ENCODE peak calls at places on chromosomes 2 and 18, in four cellular contexts. One of them, this sample, is unnamed.

GRCh38 chr2:108594132-108594981 is 60.1 kb downstream of the LIMS1 start:
- DNase-seq in stimulated activated CD4-positive, alpha-beta T cell treated with anti-CD3 and anti-CD28 coated beads, Interleukin-12 subunit alpha, Interleukin-12 subunit beta, amount 100 ng/mL, for 24 hours: no peak
- DNase-seq in neural progenitor cell: no peak
- DNase-seq in activated CD4-positive, alpha-beta T cell treated with anti-CD3 and anti-CD28 coated beads, Interleukin-2, amount 50 U/mL, for 24 hours: no peak
- DNase-seq in this sample: no peak

GRCh38 chr2:152098798-152099654 is at the start of gene CACNB4:
- DNase-seq in stimulated activated CD4-positive, alpha-beta T cell treated with anti-CD3 and anti-CD28 coated beads, Interleukin-12 subunit alpha, Interleukin-12 subunit beta, amount 100 ng/mL, for 24 hours: no peak
- DNase-seq in neural progenitor cell: peak; percentile 66
- DNase-seq in activated CD4-positive, alpha-beta T cell treated with anti-CD3 and anti-CD28 coated beads, Interleukin-2, amount 50 U/mL, for 24 hours: no peak
- DNase-seq in this sample: peak; percentile 75

GRCh38 chr2:84850471-84850870 is 30.4 kb downstream of the TRABD2A start:
- DNase-seq in stimulated activated CD4-positive, alpha-beta T cell treated with anti-CD3 and anti-CD28 coated beads, Interleukin-12 subunit alpha, Interleukin-12 subunit beta, amount 100 ng/mL, for 24 hours: no peak
- DNase-seq in neural progenitor cell: no peak
- DNase-seq in activated CD4-positive, alpha-beta T cell treated with anti-CD3 and anti-CD28 coated beads, Interleukin-2, amount 50 U/mL, for 24 hours: no peak
- DNase-seq in this sample: no peak

GRCh38 chr2:181025004-181025403 is 44.6 kb downstream of the UBE2E3 start:
- DNase-seq in stimulated activated CD4-positive, alpha-beta T cell treated with anti-CD3 and anti-CD28 coated beads, Interleukin-12 subunit alpha, Interleukin-12 subunit beta, amount 100 ng/mL, for 24 hours: no peak
- DNase-seq in neural progenitor cell: no peak
- DNase-seq in activated CD4-positive, alpha-beta T cell treated with anti-CD3 and anti-CD28 coated beads, Interleukin-2, amount 50 U/mL, for 24 hours: no peak
- DNase-seq in this sample: no peak

GRCh38 chr2:152176113-152176714 is 651 bp upstream of the STAM2 start:
- DNase-seq in stimulated activated CD4-positive, alpha-beta T cell treated with anti-CD3 and anti-CD28 coated beads, Interleukin-12 subunit alpha, Interleukin-12 subunit beta, amount 100 ng/mL, for 24 hours: no peak
- DNase-seq in neural progenitor cell: no peak
- DNase-seq in activated CD4-positive, alpha-beta T cell treated with anti-CD3 and anti-CD28 coated beads, Interleukin-2, amount 50 U/mL, for 24 hours: no peak
- DNase-seq in this sample: no peak

GRCh38 chr2:30611572-30611971 is 164.5 kb downstream of the LCLAT1 start:
- DNase-seq in stimulated activated CD4-positive, alpha-beta T cell treated with anti-CD3 and anti-CD28 coated beads, Interleukin-12 subunit alpha, Interleukin-12 subunit beta, amount 100 ng/mL, for 24 hours: no peak
- DNase-seq in neural progenitor cell: no peak
- DNase-seq in activated CD4-positive, alpha-beta T cell treated with anti-CD3 and anti-CD28 coated beads, Interleukin-2, amount 50 U/mL, for 24 hours: no peak
- DNase-seq in this sample: no peak

GRCh38 chr18:49250819-49251388 is 209.5 kb downstream of the DYM start:
- DNase-seq in stimulated activated CD4-positive, alpha-beta T cell treated with anti-CD3 and anti-CD28 coated beads, Interleukin-12 subunit alpha, Interleukin-12 subunit beta, amount 100 ng/mL, for 24 hours: no peak
- DNase-seq in neural progenitor cell: peak; percentile 34
- DNase-seq in activated CD4-positive, alpha-beta T cell treated with anti-CD3 and anti-CD28 coated beads, Interleukin-2, amount 50 U/mL, for 24 hours: no peak
- DNase-seq in this sample: no peak

GRCh38 chr2:222468338-222468737 is 44.0 kb downstream of the SGPP2 start:
- DNase-seq in stimulated activated CD4-positive, alpha-beta T cell treated with anti-CD3 and anti-CD28 coated beads, Interleukin-12 subunit alpha, Interleukin-12 subunit beta, amount 100 ng/mL, for 24 hours: no peak
- DNase-seq in neural progenitor cell: no peak
- DNase-seq in activated CD4-positive, alpha-beta T cell treated with anti-CD3 and anti-CD28 coated beads, Interleukin-2, amount 50 U/mL, for 24 hours: no peak
- DNase-seq in this sample: no peak

GRCh38 chr18:36762074-36762473 is 66.7 kb downstream of the TPGS2 start:
- DNase-seq in stimulated activated CD4-positive, alpha-beta T cell treated with anti-CD3 and anti-CD28 coated beads, Interleukin-12 subunit alpha, Interleukin-12 subunit beta, amount 100 ng/mL, for 24 hours: no peak
- DNase-seq in neural progenitor cell: no peak
- DNase-seq in activated CD4-positive, alpha-beta T cell treated with anti-CD3 and anti-CD28 coated beads, Interleukin-2, amount 50 U/mL, for 24 hours: no peak
- DNase-seq in this sample: no peak

GRCh38 chr2:199019898-199020507 is 437.7 kb downstream of the SATB2 start:
- DNase-seq in stimulated activated CD4-positive, alpha-beta T cell treated with anti-CD3 and anti-CD28 coated beads, Interleukin-12 subunit alpha, Interleukin-12 subunit beta, amount 100 ng/mL, for 24 hours: no peak
- DNase-seq in neural progenitor cell: peak; percentile 66
- DNase-seq in activated CD4-positive, alpha-beta T cell treated with anti-CD3 and anti-CD28 coated beads, Interleukin-2, amount 50 U/mL, for 24 hours: no peak
- DNase-seq in this sample: no peak

GRCh38 chr18:73891572-73892421 is 255.8 kb downstream of the FBXO15 start:
- DNase-seq in stimulated activated CD4-positive, alpha-beta T cell treated with anti-CD3 and anti-CD28 coated beads, Interleukin-12 subunit alpha, Interleukin-12 subunit beta, amount 100 ng/mL, for 24 hours: no peak
- DNase-seq in neural progenitor cell: peak; percentile 90
- DNase-seq in activated CD4-positive, alpha-beta T cell treated with anti-CD3 and anti-CD28 coated beads, Interleukin-2, amount 50 U/mL, for 24 hours: no peak
- DNase-seq in this sample: peak; percentile 6

GRCh38 chr2:18600255-18600613 is 10.9 kb upstream of the NT5C1B start:
- DNase-seq in stimulated activated CD4-positive, alpha-beta T cell treated with anti-CD3 and anti-CD28 coated beads, Interleukin-12 subunit alpha, Interleukin-12 subunit beta, amount 100 ng/mL, for 24 hours: no peak
- DNase-seq in neural progenitor cell: no peak
- DNase-seq in activated CD4-positive, alpha-beta T cell treated with anti-CD3 and anti-CD28 coated beads, Interleukin-2, amount 50 U/mL, for 24 hours: no peak
- DNase-seq in this sample: no peak

GRCh38 chr2:105568323-105568610 is 169.4 kb upstream of the FHL2 start:
- DNase-seq in stimulated activated CD4-positive, alpha-beta T cell treated with anti-CD3 and anti-CD28 coated beads, Interleukin-12 subunit alpha, Interleukin-12 subunit beta, amount 100 ng/mL, for 24 hours: no peak
- DNase-seq in neural progenitor cell: no peak
- DNase-seq in activated CD4-positive, alpha-beta T cell treated with anti-CD3 and anti-CD28 coated beads, Interleukin-2, amount 50 U/mL, for 24 hours: no peak
- DNase-seq in this sample: no peak

GRCh38 chr18:41875094-41875780 is 79.8 kb upstream of the PIK3C3 start:
- DNase-seq in stimulated activated CD4-positive, alpha-beta T cell treated with anti-CD3 and anti-CD28 coated beads, Interleukin-12 subunit alpha, Interleukin-12 subunit beta, amount 100 ng/mL, for 24 hours: no peak
- DNase-seq in neural progenitor cell: no peak
- DNase-seq in activated CD4-positive, alpha-beta T cell treated with anti-CD3 and anti-CD28 coated beads, Interleukin-2, amount 50 U/mL, for 24 hours: no peak
- DNase-seq in this sample: no peak

GRCh38 chr2:112602917-112603316 is 18.5 kb downstream of the CHCHD5 start:
- DNase-seq in stimulated activated CD4-positive, alpha-beta T cell treated with anti-CD3 and anti-CD28 coated beads, Interleukin-12 subunit alpha, Interleukin-12 subunit beta, amount 100 ng/mL, for 24 hours: no peak
- DNase-seq in neural progenitor cell: no peak
- DNase-seq in activated CD4-positive, alpha-beta T cell treated with anti-CD3 and anti-CD28 coated beads, Interleukin-2, amount 50 U/mL, for 24 hours: no peak
- DNase-seq in this sample: no peak

GRCh38 chr2:159736048-159736447 is 23.7 kb downstream of the MARCHF7 start:
- DNase-seq in stimulated activated CD4-positive, alpha-beta T cell treated with anti-CD3 and anti-CD28 coated beads, Interleukin-12 subunit alpha, Interleukin-12 subunit beta, amount 100 ng/mL, for 24 hours: no peak
- DNase-seq in neural progenitor cell: no peak
- DNase-seq in activated CD4-positive, alpha-beta T cell treated with anti-CD3 and anti-CD28 coated beads, Interleukin-2, amount 50 U/mL, for 24 hours: no peak
- DNase-seq in this sample: no peak

GRCh38 chr18:32577561-32577960 is 106.9 kb upstream of the GAREM1 start:
- DNase-seq in stimulated activated CD4-positive, alpha-beta T cell treated with anti-CD3 and anti-CD28 coated beads, Interleukin-12 subunit alpha, Interleukin-12 subunit beta, amount 100 ng/mL, for 24 hours: no peak
- DNase-seq in neural progenitor cell: no peak
- DNase-seq in activated CD4-positive, alpha-beta T cell treated with anti-CD3 and anti-CD28 coated beads, Interleukin-2, amount 50 U/mL, for 24 hours: no peak
- DNase-seq in this sample: no peak

GRCh38 chr2:75221872-75222271 is 22.6 kb upstream of the TACR1 start:
- DNase-seq in stimulated activated CD4-positive, alpha-beta T cell treated with anti-CD3 and anti-CD28 coated beads, Interleukin-12 subunit alpha, Interleukin-12 subunit beta, amount 100 ng/mL, for 24 hours: no peak
- DNase-seq in neural progenitor cell: no peak
- DNase-seq in activated CD4-positive, alpha-beta T cell treated with anti-CD3 and anti-CD28 coated beads, Interleukin-2, amount 50 U/mL, for 24 hours: no peak
- DNase-seq in this sample: no peak

GRCh38 chr2:9297156-9297555 is 90.5 kb downstream of the ASAP2 start:
- DNase-seq in stimulated activated CD4-positive, alpha-beta T cell treated with anti-CD3 and anti-CD28 coated beads, Interleukin-12 subunit alpha, Interleukin-12 subunit beta, amount 100 ng/mL, for 24 hours: no peak
- DNase-seq in neural progenitor cell: no peak
- DNase-seq in activated CD4-positive, alpha-beta T cell treated with anti-CD3 and anti-CD28 coated beads, Interleukin-2, amount 50 U/mL, for 24 hours: no peak
- DNase-seq in this sample: no peak

GRCh38 chr18:13558132-13558531 is 168.2 kb downstream of the FAM210A start:
- DNase-seq in stimulated activated CD4-positive, alpha-beta T cell treated with anti-CD3 and anti-CD28 coated beads, Interleukin-12 subunit alpha, Interleukin-12 subunit beta, amount 100 ng/mL, for 24 hours: no peak
- DNase-seq in neural progenitor cell: peak; percentile 67
- DNase-seq in activated CD4-positive, alpha-beta T cell treated with anti-CD3 and anti-CD28 coated beads, Interleukin-2, amount 50 U/mL, for 24 hours: no peak
- DNase-seq in this sample: peak; percentile 73

GRCh38 chr2:42057902-42058450 is 10.2 kb downstream of the PKDCC start:
- DNase-seq in stimulated activated CD4-positive, alpha-beta T cell treated with anti-CD3 and anti-CD28 coated beads, Interleukin-12 subunit alpha, Interleukin-12 subunit beta, amount 100 ng/mL, for 24 hours: no peak
- DNase-seq in neural progenitor cell: peak; percentile 36
- DNase-seq in activated CD4-positive, alpha-beta T cell treated with anti-CD3 and anti-CD28 coated beads, Interleukin-2, amount 50 U/mL, for 24 hours: no peak
- DNase-seq in this sample: no peak

GRCh38 chr2:149877913-149878312 is 290.3 kb upstream of the MMADHC start:
- DNase-seq in stimulated activated CD4-positive, alpha-beta T cell treated with anti-CD3 and anti-CD28 coated beads, Interleukin-12 subunit alpha, Interleukin-12 subunit beta, amount 100 ng/mL, for 24 hours: no peak
- DNase-seq in neural progenitor cell: no peak
- DNase-seq in activated CD4-positive, alpha-beta T cell treated with anti-CD3 and anti-CD28 coated beads, Interleukin-2, amount 50 U/mL, for 24 hours: no peak
- DNase-seq in this sample: no peak

GRCh38 chr2:181546086-181546485 is 88.9 kb downstream of the ITGA4 start:
- DNase-seq in stimulated activated CD4-positive, alpha-beta T cell treated with anti-CD3 and anti-CD28 coated beads, Interleukin-12 subunit alpha, Interleukin-12 subunit beta, amount 100 ng/mL, for 24 hours: no peak
- DNase-seq in neural progenitor cell: no peak
- DNase-seq in activated CD4-positive, alpha-beta T cell treated with anti-CD3 and anti-CD28 coated beads, Interleukin-2, amount 50 U/mL, for 24 hours: no peak
- DNase-seq in this sample: no peak

GRCh38 chr2:128327180-128327964 is 8.7 kb upstream of the HS6ST1 start:
- DNase-seq in stimulated activated CD4-positive, alpha-beta T cell treated with anti-CD3 and anti-CD28 coated beads, Interleukin-12 subunit alpha, Interleukin-12 subunit beta, amount 100 ng/mL, for 24 hours: no peak
- DNase-seq in neural progenitor cell: no peak
- DNase-seq in activated CD4-positive, alpha-beta T cell treated with anti-CD3 and anti-CD28 coated beads, Interleukin-2, amount 50 U/mL, for 24 hours: no peak
- DNase-seq in this sample: no peak

GRCh38 chr2:230731512-230731911 is 18.9 kb downstream of the CAB39 start:
- DNase-seq in stimulated activated CD4-positive, alpha-beta T cell treated with anti-CD3 and anti-CD28 coated beads, Interleukin-12 subunit alpha, Interleukin-12 subunit beta, amount 100 ng/mL, for 24 hours: no peak
- DNase-seq in neural progenitor cell: no peak
- DNase-seq in activated CD4-positive, alpha-beta T cell treated with anti-CD3 and anti-CD28 coated beads, Interleukin-2, amount 50 U/mL, for 24 hours: no peak
- DNase-seq in this sample: no peak

GRCh38 chr2:45128580-45128997 is 119.3 kb upstream of the SIX2 start:
- DNase-seq in stimulated activated CD4-positive, alpha-beta T cell treated with anti-CD3 and anti-CD28 coated beads, Interleukin-12 subunit alpha, Interleukin-12 subunit beta, amount 100 ng/mL, for 24 hours: no peak
- DNase-seq in neural progenitor cell: no peak
- DNase-seq in activated CD4-positive, alpha-beta T cell treated with anti-CD3 and anti-CD28 coated beads, Interleukin-2, amount 50 U/mL, for 24 hours: no peak
- DNase-seq in this sample: no peak

GRCh38 chr2:150046211-150046610 is 441.3 kb downstream of the RND3 start:
- DNase-seq in stimulated activated CD4-positive, alpha-beta T cell treated with anti-CD3 and anti-CD28 coated beads, Interleukin-12 subunit alpha, Interleukin-12 subunit beta, amount 100 ng/mL, for 24 hours: no peak
- DNase-seq in neural progenitor cell: no peak
- DNase-seq in activated CD4-positive, alpha-beta T cell treated with anti-CD3 and anti-CD28 coated beads, Interleukin-2, amount 50 U/mL, for 24 hours: no peak
- DNase-seq in this sample: no peak

GRCh38 chr2:12702661-12703121 is 14.0 kb upstream of the TRIB2 start:
- DNase-seq in stimulated activated CD4-positive, alpha-beta T cell treated with anti-CD3 and anti-CD28 coated beads, Interleukin-12 subunit alpha, Interleukin-12 subunit beta, amount 100 ng/mL, for 24 hours: no peak
- DNase-seq in neural progenitor cell: peak; percentile 12
- DNase-seq in activated CD4-positive, alpha-beta T cell treated with anti-CD3 and anti-CD28 coated beads, Interleukin-2, amount 50 U/mL, for 24 hours: no peak
- DNase-seq in this sample: no peak

This sample was measured in GM20000.